ENCODE peak calls at places on chromosomes 7 and 10, in four cellular contexts. One of them, this sample, is unnamed.
A peak's percentile ranks its signal among the peaks of the same experiment; 100 is the strongest.

GRCh38 chr7:43220250-43220649 is 107.8 kb downstream of the HECW1 start:
- DNase-seq in GM20000: no peak
- DNase-seq in pancreas: no peak
- DNase-seq in esophagus squamous epithelium: no peak
- DNase-seq in this sample: no peak

GRCh38 chr7:1240917-1241509 is 8.3 kb downstream of the UNCX start:
- DNase-seq in GM20000: no peak
- DNase-seq in pancreas: no peak
- DNase-seq in esophagus squamous epithelium: no peak
- DNase-seq in this sample: no peak

GRCh38 chr10:99754670-99755069 is 22.6 kb downstream of the CUTC start:
- DNase-seq in GM20000: no peak
- DNase-seq in pancreas: no peak
- DNase-seq in esophagus squamous epithelium: no peak
- DNase-seq in this sample: no peak

GRCh38 chr10:78401882-78402367 is 368.3 kb downstream of the RPS24 start:
- DNase-seq in GM20000: no peak
- DNase-seq in pancreas: no peak
- DNase-seq in esophagus squamous epithelium: no peak
- DNase-seq in this sample: no peak

GRCh38 chr7:99623091-99623693 is 6.4 kb downstream of the ZSCAN25 start:
- DNase-seq in GM20000: no peak
- DNase-seq in pancreas: no peak
- DNase-seq in esophagus squamous epithelium: no peak
- DNase-seq in this sample: no peak

GRCh38 chr10:84523509-84523908 is 195.1 kb downstream of the CCSER2 start:
- DNase-seq in GM20000: no peak
- DNase-seq in pancreas: no peak
- DNase-seq in esophagus squamous epithelium: no peak
- DNase-seq in this sample: no peak

GRCh38 chr7:140165422-140165821 is 11.4 kb downstream of the KDM7A start:
- DNase-seq in GM20000: no peak
- DNase-seq in pancreas: no peak
- DNase-seq in esophagus squamous epithelium: no peak
- DNase-seq in this sample: no peak

GRCh38 chr7:140035400-140036223 is 27.1 kb downstream of the PARP12 start:
- DNase-seq in GM20000: no peak
- DNase-seq in pancreas: no peak
- DNase-seq in esophagus squamous epithelium: no peak
- DNase-seq in this sample: no peak

GRCh38 chr10:33157108-33157507 is 177.4 kb downstream of the NRP1 start:
- DNase-seq in GM20000: no peak
- DNase-seq in pancreas: no peak
- DNase-seq in esophagus squamous epithelium: no peak
- DNase-seq in this sample: no peak

GRCh38 chr10:71306951-71307350 is 12.1 kb upstream of the SLC29A3 start:
- DNase-seq in GM20000: no peak
- DNase-seq in pancreas: no peak
- DNase-seq in esophagus squamous epithelium: no peak
- DNase-seq in this sample: no peak

GRCh38 chr10:3222068-3222467 is 49.5 kb upstream of the PITRM1 start:
- DNase-seq in GM20000: no peak
- DNase-seq in pancreas: no peak
- DNase-seq in esophagus squamous epithelium: no peak
- DNase-seq in this sample: no peak

GRCh38 chr7:27723086-27723485 is 16.9 kb upstream of the TAX1BP1 start:
- DNase-seq in GM20000: no peak
- DNase-seq in pancreas: peak; percentile 55
- DNase-seq in esophagus squamous epithelium: no peak
- DNase-seq in this sample: no peak

GRCh38 chr10:110733256-110733952 is 89.3 kb downstream of the RBM20 start:
- DNase-seq in GM20000: no peak
- DNase-seq in pancreas: peak; percentile 25
- DNase-seq in esophagus squamous epithelium: no peak
- DNase-seq in this sample: no peak

GRCh38 chr7:103887853-103888602 is 101.4 kb downstream of the RELN start:
- DNase-seq in GM20000: no peak
- DNase-seq in pancreas: no peak
- DNase-seq in esophagus squamous epithelium: no peak
- DNase-seq in this sample: no peak

GRCh38 chr10:63143984-63144383 is 10.9 kb downstream of the NRBF2 start:
- DNase-seq in GM20000: no peak
- DNase-seq in pancreas: no peak
- DNase-seq in esophagus squamous epithelium: no peak
- DNase-seq in this sample: no peak

GRCh38 chr10:95646160-95646559 is 10.4 kb downstream of the ALDH18A1 start:
- DNase-seq in GM20000: no peak
- DNase-seq in pancreas: no peak
- DNase-seq in esophagus squamous epithelium: no peak
- DNase-seq in this sample: peak; percentile 57

GRCh38 chr7:93011351-93012294 is 106.2 kb downstream of the SAMD9 start:
- DNase-seq in GM20000: no peak
- DNase-seq in pancreas: no peak
- DNase-seq in esophagus squamous epithelium: no peak
- DNase-seq in this sample: no peak

GRCh38 chr7:66344166-66344565 is 139.0 kb downstream of the TPST1 start:
- DNase-seq in GM20000: no peak
- DNase-seq in pancreas: no peak
- DNase-seq in esophagus squamous epithelium: no peak
- DNase-seq in this sample: no peak

GRCh38 chr7:32890553-32891045 is 961 bp downstream of the KBTBD2 start:
- DNase-seq in GM20000: peak; percentile 61
- DNase-seq in pancreas: no peak
- DNase-seq in esophagus squamous epithelium: no peak
- DNase-seq in this sample: peak; percentile 33

GRCh38 chr7:34756025-34756437 is 98.0 kb downstream of the NPSR1 start:
- DNase-seq in GM20000: no peak
- DNase-seq in pancreas: peak; percentile 34
- DNase-seq in esophagus squamous epithelium: no peak
- DNase-seq in this sample: no peak

GRCh38 chr7:4631664-4632171 is 50.4 kb upstream of the FOXK1 start:
- DNase-seq in GM20000: no peak
- DNase-seq in pancreas: peak; percentile 57
- DNase-seq in esophagus squamous epithelium: no peak
- DNase-seq in this sample: peak; percentile 85

GRCh38 chr7:4631021-4631663 is 51.0 kb upstream of the FOXK1 start:
- DNase-seq in GM20000: no peak
- DNase-seq in pancreas: no peak
- DNase-seq in esophagus squamous epithelium: no peak
- DNase-seq in this sample: no peak

GRCh38 chr7:4634166-4634565 is 47.9 kb upstream of the FOXK1 start:
- DNase-seq in GM20000: no peak
- DNase-seq in pancreas: no peak
- DNase-seq in esophagus squamous epithelium: no peak
- DNase-seq in this sample: no peak

GRCh38 chr7:4629287-4629905 is 52.7 kb upstream of the FOXK1 start:
- DNase-seq in GM20000: no peak
- DNase-seq in pancreas: no peak
- DNase-seq in esophagus squamous epithelium: no peak
- DNase-seq in this sample: no peak

GRCh38 chr7:4633012-4633411 is 49.1 kb upstream of the FOXK1 start:
- DNase-seq in GM20000: no peak
- DNase-seq in pancreas: no peak
- DNase-seq in esophagus squamous epithelium: no peak
- DNase-seq in this sample: no peak
- TF ChIP-seq CTCF in GM20000: no peak
- TF ChIP-seq CTCF in pancreas: no peak
- TF ChIP-seq CTCF in esophagus squamous epithelium: no peak
- TF ChIP-seq CTCF in this sample: no peak

GRCh38 chr7:152025937-152026890 is 740 bp downstream of the GALNT11 start:
- DNase-seq in GM20000: no peak
- DNase-seq in pancreas: no peak
- DNase-seq in esophagus squamous epithelium: no peak
- DNase-seq in this sample: no peak
- TF ChIP-seq CTCF in GM20000: no peak
- TF ChIP-seq CTCF in pancreas: no peak
- TF ChIP-seq CTCF in esophagus squamous epithelium: no peak
- TF ChIP-seq CTCF in this sample: peak; percentile 4

GRCh38 chr7:55957190-55957589 is 5.5 kb downstream of the MRPS17 start:
- DNase-seq in GM20000: no peak
- DNase-seq in pancreas: no peak
- DNase-seq in esophagus squamous epithelium: no peak
- DNase-seq in this sample: no peak

GRCh38 chr7:55953707-55954475 is 2.2 kb downstream of the MRPS17 start:
- DNase-seq in GM20000: no peak
- DNase-seq in pancreas: no peak
- DNase-seq in esophagus squamous epithelium: no peak
- DNase-seq in this sample: no peak

GRCh38 chr7:55951637-55952351 is at the start of gene MRPS17:
- DNase-seq in GM20000: peak; percentile 96
- DNase-seq in pancreas: peak; percentile 94
- DNase-seq in esophagus squamous epithelium: peak; percentile 53
- DNase-seq in this sample: peak; percentile 96
- TF ChIP-seq CTCF in GM20000: no peak
- TF ChIP-seq CTCF in pancreas: no peak
- TF ChIP-seq CTCF in esophagus squamous epithelium: no peak
- TF ChIP-seq CTCF in this sample: peak; percentile 22

GRCh38 chr10:23192396-23192740 is 256 bp downstream of the PTF1A start:
- DNase-seq in GM20000: peak; percentile 52
- DNase-seq in pancreas: no peak
- DNase-seq in esophagus squamous epithelium: no peak
- DNase-seq in this sample: no peak

GRCh38 chr10:23193435-23194074 is 1.4 kb downstream of the PTF1A start:
- DNase-seq in GM20000: no peak
- DNase-seq in pancreas: no peak
- DNase-seq in esophagus squamous epithelium: no peak
- DNase-seq in this sample: no peak

GRCh38 chr10:23191764-23192395 is at the start of gene PTF1A:
- DNase-seq in GM20000: no peak
- DNase-seq in pancreas: peak; percentile 83
- DNase-seq in esophagus squamous epithelium: no peak
- DNase-seq in this sample: no peak

GRCh38 chr10:23194471-23194965 is 2.4 kb downstream of the PTF1A start:
- DNase-seq in GM20000: no peak
- DNase-seq in pancreas: no peak
- DNase-seq in esophagus squamous epithelium: no peak
- DNase-seq in this sample: no peak

DNA sequence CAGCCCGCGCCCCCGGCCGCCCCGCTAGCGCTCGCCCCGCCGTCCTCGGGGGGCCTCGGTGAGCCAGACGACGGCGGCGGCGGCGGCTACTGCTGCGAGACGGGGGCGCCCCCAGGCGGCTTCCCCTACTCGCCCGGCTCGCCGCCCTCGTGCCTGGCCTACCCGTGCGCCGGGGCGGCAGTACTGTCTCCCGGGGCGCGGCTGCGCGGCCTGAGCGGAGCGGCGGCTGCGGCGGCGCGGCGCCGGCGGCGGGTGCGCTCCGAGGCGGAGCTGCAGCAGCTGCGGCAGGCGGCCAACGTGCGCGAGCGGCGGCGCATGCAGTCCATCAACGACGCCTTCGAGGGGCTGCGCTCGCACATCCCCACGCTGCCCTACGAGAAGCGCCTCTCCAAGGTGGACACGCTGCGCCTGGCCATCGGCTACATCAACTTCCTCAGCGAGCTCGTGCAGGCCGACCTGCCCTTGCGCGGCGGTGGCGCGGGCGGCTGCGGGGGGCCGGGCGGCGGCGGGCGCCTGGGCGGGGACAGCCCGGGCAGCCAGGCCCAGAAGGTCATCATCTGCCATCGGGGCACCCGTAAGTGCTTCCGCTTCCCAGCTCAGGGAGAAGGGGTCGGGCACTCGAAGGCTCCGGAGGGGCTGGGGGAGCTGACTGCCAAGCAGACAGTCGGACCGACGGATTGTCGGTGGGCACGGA is 776 bp downstream of the PTF1A start:
- DNase-seq in GM20000: peak; percentile 43
- DNase-seq in pancreas: peak; percentile 60
- DNase-seq in esophagus squamous epithelium: no peak
- DNase-seq in this sample: no peak
- TF ChIP-seq CTCF in GM20000: no peak
- TF ChIP-seq CTCF in pancreas: no peak
- TF ChIP-seq CTCF in esophagus squamous epithelium: no peak
- TF ChIP-seq CTCF in this sample: no peak

GRCh38 chr7:130381468-130382312 is 1.4 kb downstream of the CPA1 start:
- DNase-seq in GM20000: no peak
- DNase-seq in pancreas: peak; percentile 90
- DNase-seq in esophagus squamous epithelium: no peak
- DNase-seq in this sample: no peak
- TF ChIP-seq CTCF in GM20000: no peak
- TF ChIP-seq CTCF in pancreas: peak; percentile 68
- TF ChIP-seq CTCF in esophagus squamous epithelium: no peak
- TF ChIP-seq CTCF in this sample: no peak

GRCh38 chr7:100793806-100794660 is 33.3 kb downstream of the EPHB4 start:
- DNase-seq in GM20000: no peak
- DNase-seq in pancreas: no peak
- DNase-seq in esophagus squamous epithelium: no peak
- DNase-seq in this sample: no peak

GRCh38 chr7:100794741-100795140 is 32.6 kb downstream of the EPHB4 start:
- DNase-seq in GM20000: no peak
- DNase-seq in pancreas: no peak
- DNase-seq in esophagus squamous epithelium: no peak
- DNase-seq in this sample: no peak

GRCh38 chr7:100786323-100786722 is 41.0 kb downstream of the EPHB4 start:
- DNase-seq in GM20000: no peak
- DNase-seq in pancreas: no peak
- DNase-seq in esophagus squamous epithelium: no peak
- DNase-seq in this sample: no peak

GRCh38 chr7:100789055-100789454 is 38.3 kb downstream of the EPHB4 start:
- DNase-seq in GM20000: no peak
- DNase-seq in pancreas: no peak
- DNase-seq in esophagus squamous epithelium: no peak
- DNase-seq in this sample: no peak

GRCh38 chr7:100791881-100792666 is 35.2 kb downstream of the EPHB4 start:
- DNase-seq in GM20000: no peak
- DNase-seq in pancreas: peak; percentile 94
- DNase-seq in esophagus squamous epithelium: no peak
- DNase-seq in this sample: no peak
- TF ChIP-seq CTCF in GM20000: no peak
- TF ChIP-seq CTCF in pancreas: no peak
- TF ChIP-seq CTCF in esophagus squamous epithelium: no peak
- TF ChIP-seq CTCF in this sample: no peak

GRCh38 chr10:35005868-35006267 is 84.3 kb downstream of the CUL2 start:
- DNase-seq in GM20000: no peak
- DNase-seq in pancreas: no peak
- DNase-seq in esophagus squamous epithelium: no peak
- DNase-seq in this sample: no peak
- TF ChIP-seq CTCF in GM20000: no peak
- TF ChIP-seq CTCF in pancreas: no peak
- TF ChIP-seq CTCF in esophagus squamous epithelium: no peak
- TF ChIP-seq CTCF in this sample: no peak

DNA sequence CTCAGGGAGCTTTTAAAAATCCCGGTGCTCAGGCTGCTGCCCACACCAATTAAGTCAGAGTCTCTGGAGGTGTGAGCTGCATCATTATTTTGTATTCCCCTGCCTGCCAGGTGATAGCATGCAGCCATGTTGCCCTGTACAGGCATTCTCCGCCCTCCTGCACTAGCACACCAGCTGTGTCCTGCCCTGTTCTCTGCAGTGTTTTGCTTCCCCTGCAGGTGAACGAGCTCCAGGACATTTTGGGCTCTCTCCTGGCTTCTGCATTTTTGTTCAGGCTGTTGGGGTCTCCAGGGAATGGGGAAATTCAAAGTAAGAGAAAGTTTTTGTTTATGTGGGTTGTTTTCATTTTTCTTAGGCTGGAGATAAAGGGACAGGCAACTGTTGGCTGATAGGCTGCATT is 271.0 kb upstream of the COBL start:
- DNase-seq in GM20000: no peak
- DNase-seq in pancreas: no peak
- DNase-seq in esophagus squamous epithelium: no peak
- DNase-seq in this sample: no peak
- TF ChIP-seq CTCF in GM20000: no peak
- TF ChIP-seq CTCF in pancreas: no peak
- TF ChIP-seq CTCF in esophagus squamous epithelium: no peak
- TF ChIP-seq CTCF in this sample: no peak

GRCh38 chr7:76166404-76167255 is 35.1 kb upstream of the SRRM3 start:
- DNase-seq in GM20000: peak; percentile 93
- DNase-seq in pancreas: peak; percentile 98
- DNase-seq in esophagus squamous epithelium: peak; percentile 76
- DNase-seq in this sample: peak; percentile 98
- TF ChIP-seq CTCF in GM20000: no peak
- TF ChIP-seq CTCF in pancreas: no peak
- TF ChIP-seq CTCF in esophagus squamous epithelium: no peak
- TF ChIP-seq CTCF in this sample: peak; percentile 11

This sample was measured in transverse colon.